ENCODE peak calls at places on chromosomes 3 and 15, in nine cellular contexts. O is effector CD4-positive, alpha-beta T cell; F is HuH-7.5; S is hypothalamus; R is GDM1; U is coronary artery; Q is NB4; J is erythroblast; M is GM13977. W is an unnamed sample.

GRCh38 chr3:10445561-10445960 is 59.8 kb downstream of the ATP2B2 start:
- DNase-seq in O (no peak), F (no peak), S (no peak), R (no peak), U (no peak), Q (no peak), J (no peak), M (no peak), W (no peak)

GRCh38 chr15:70376929-70377691 is 279.4 kb upstream of the TLE3 start:
- DNase-seq in O (no peak), F (peak; percentile 60), S (no peak), R (no peak), U (peak; percentile 85), Q (peak; percentile 84), J (peak; percentile 19), M (no peak), W (no peak)

GRCh38 chr3:183871541-183871940 is 13.1 kb downstream of the PARL start:
- DNase-seq in O (no peak), F (no peak), S (no peak), R (no peak), U (no peak), Q (no peak), J (no peak), M (no peak), W (no peak)

GRCh38 chr3:192889694-192890093 is 28.0 kb downstream of the MB21D2 start:
- DNase-seq in O (no peak), F (no peak), S (no peak), R (no peak), U (no peak), Q (no peak), J (no peak), M (no peak), W (no peak)

GRCh38 chr15:40928975-40929729 is at the start of gene DLL4:
- DNase-seq in O (no peak), F (peak; percentile 85), S (no peak), R (no peak), U (no peak), Q (peak; percentile 88), J (peak; percentile 53), M (peak; percentile 85), W (peak; percentile 28)

GRCh38 chr3:139718415-139718814 is 40.6 kb upstream of the NMNAT3 start:
- DNase-seq in O (no peak), F (peak; percentile 21), S (peak; percentile 1), R (no peak), U (no peak), Q (no peak), J (peak; percentile 2), M (no peak), W (no peak)

GRCh38 chr3:71989165-71989564 is 204.2 kb upstream of the PROK2 start:
- DNase-seq in O (no peak), F (no peak), S (no peak), R (no peak), U (no peak), Q (no peak), J (peak; percentile 59), M (no peak), W (no peak)

GRCh38 chr3:55329849-55330248 is 157.3 kb downstream of the WNT5A start:
- DNase-seq in O (no peak), F (no peak), S (no peak), R (no peak), U (no peak), Q (no peak), J (no peak), M (no peak), W (no peak)

GRCh38 chr3:52216585-52217408 is 8.6 kb downstream of the TLR9 start:
- DNase-seq in O (peak; percentile 60), F (no peak), S (no peak), R (no peak), U (peak; percentile 77), Q (peak; percentile 31), J (peak; percentile 71), M (no peak), W (peak; percentile 63)

GRCh38 chr15:77187751-77188464 is 117.0 kb upstream of the TSPAN3 start:
- DNase-seq in O (no peak), F (no peak), S (no peak), R (peak; percentile 69), U (no peak), Q (peak; percentile 61), J (peak; percentile 24), M (peak; percentile 14), W (no peak)

GRCh38 chr15:82847703-82848102 is 38.3 kb downstream of the WHAMM start:
- DNase-seq in O (no peak), F (no peak), S (no peak), R (no peak), U (no peak), Q (no peak), J (peak; percentile 25), M (no peak), W (no peak)

GRCh38 chr15:40093224-40093842 is 15.3 kb downstream of the BMF start:
- DNase-seq in O (no peak), F (no peak), S (no peak), R (no peak), U (no peak), Q (no peak), J (no peak), M (no peak), W (no peak)